ENCODE peak calls at places on chromosomes 11 and 22, in four cellular contexts. I is WTC11, T is substantia nigra, F is BE2C. Z is an unnamed sample.

GRCh38 chr11:35364101-35364780 is 55.1 kb downstream of the SLC1A2 start:
- DNase-seq in I (no peak), T (peak), F (no peak), Z (no peak)

GRCh38 chr22:49963647-49964026 is 3.1 kb downstream of the PIM3 start:
- DNase-seq in I (no peak), T (no peak), F (peak), Z (peak)

GRCh38 chr11:11567862-11568650 is 53.7 kb downstream of the GALNT18 start:
- DNase-seq in I (no peak), T (no peak), F (no peak), Z (no peak)

GRCh38 chr11:105799728-105800462 is 190.0 kb downstream of the GRIA4 start:
- DNase-seq in I (no peak), T (no peak), F (no peak), Z (no peak)

GRCh38 chr22:37569009-37569920 is 9.0 kb downstream of the CDC42EP1 start:
- DNase-seq in I (no peak), T (peak), F (no peak), Z (no peak)

GRCh38 chr22:35369996-35370395 is 10.9 kb upstream of the HMOX1 start:
- DNase-seq in I (no peak), T (no peak), F (no peak), Z (no peak)

GRCh38 chr11:16169541-16169940 is 186.8 kb downstream of the SOX6 start:
- DNase-seq in I (no peak), T (no peak), F (no peak), Z (no peak)

GRCh38 chr11:130070109-130070828 is 575 bp downstream of the APLP2 start:
- DNase-seq in I (peak), T (peak), F (peak), Z (no peak)

GRCh38 chr11:48088682-48089050 is 108.3 kb downstream of the PTPRJ start:
- DNase-seq in I (no peak), T (no peak), F (no peak), Z (no peak)

GRCh38 chr22:37472418-37473006 is 13.7 kb downstream of the MFNG start:
- DNase-seq in I (peak), T (no peak), F (peak), Z (peak)

GRCh38 chr11:640021-640706 is 3.1 kb downstream of the DRD4 start:
- DNase-seq in I (no peak), T (no peak), F (no peak), Z (no peak)

GRCh38 chr11:100753562-100753961 is 66.5 kb downstream of the ARHGAP42 start:
- DNase-seq in I (peak), T (no peak), F (peak), Z (no peak)

GRCh38 chr22:22913989-22914388 is 26.4 kb downstream of the IGLL5 start:
- DNase-seq in I (no peak), T (no peak), F (no peak), Z (no peak)

GRCh38 chr11:47724041-47724729 is 9.0 kb upstream of the AGBL2 start:
- DNase-seq in I (no peak), T (no peak), F (no peak), Z (no peak)

GRCh38 chr11:1205987-1206331 is 16.9 kb upstream of the MUC5B start:
- DNase-seq in I (peak), T (no peak), F (no peak), Z (peak)

GRCh38 chr11:44578279-44578678 is 12.8 kb downstream of the CD82 start:
- DNase-seq in I (no peak), T (no peak), F (no peak), Z (no peak)

Z was measured in 8988T.